ENCODE peak calls at places on chromosomes 11 and 22, in eight cellular contexts. One of them, this sample, is unnamed.
A peak's percentile ranks its signal among the peaks of the same experiment; 100 is the strongest.

GRCh38 chr11:70833011-70833410 is 419.4 kb downstream of the SHANK2 start:
- DNase-seq in chondrocyte: no peak
- DNase-seq in NCI-H2171: no peak
- DNase-seq in cardiac fibroblast: no peak
- DNase-seq in stimulated activated CD4-positive, alpha-beta T cell treated with anti-CD3 and anti-CD28 coated beads, Interleukin-4, amount 100 ng/mL, for 24 hours: no peak
- DNase-seq in heart left ventricle: no peak
- DNase-seq in iris pigment epithelial cell: no peak
- DNase-seq in upper lobe of right lung: no peak
- DNase-seq in this sample: no peak

GRCh38 chr11:2779981-2780849 is 80.4 kb upstream of the KCNQ1OT1 start:
- DNase-seq in cardiac fibroblast: peak; percentile 16
- DNase-seq in iris pigment epithelial cell: no peak
- DNase-seq in stimulated activated CD4-positive, alpha-beta T cell treated with anti-CD3 and anti-CD28 coated beads, Interleukin-4, amount 100 ng/mL, for 24 hours: peak; percentile 1
- DNase-seq in upper lobe of right lung: peak; percentile 64
- DNase-seq in heart left ventricle: peak; percentile 40
- DNase-seq in chondrocyte: peak; percentile 91
- DNase-seq in NCI-H2171: no peak
- DNase-seq in this sample: peak; percentile 68

GRCh38 chr11:65637794-65638317 is at the start of gene SIPA1:
- DNase-seq in cardiac fibroblast: peak; percentile 93
- DNase-seq in stimulated activated CD4-positive, alpha-beta T cell treated with anti-CD3 and anti-CD28 coated beads, Interleukin-4, amount 100 ng/mL, for 24 hours: peak; percentile 70
- DNase-seq in upper lobe of right lung: peak; percentile 87
- DNase-seq in heart left ventricle: peak; percentile 85
- DNase-seq in iris pigment epithelial cell: peak; percentile 90
- DNase-seq in NCI-H2171: peak; percentile 43
- DNase-seq in chondrocyte: no peak
- DNase-seq in this sample: peak; percentile 51

GRCh38 chr11:61556621-61557020 is 24.3 kb downstream of the SYT7 start:
- DNase-seq in upper lobe of right lung: no peak
- DNase-seq in stimulated activated CD4-positive, alpha-beta T cell treated with anti-CD3 and anti-CD28 coated beads, Interleukin-4, amount 100 ng/mL, for 24 hours: no peak
- DNase-seq in iris pigment epithelial cell: no peak
- DNase-seq in chondrocyte: no peak
- DNase-seq in heart left ventricle: no peak
- DNase-seq in NCI-H2171: no peak
- DNase-seq in cardiac fibroblast: no peak
- DNase-seq in this sample: no peak

GRCh38 chr11:10441021-10441523 is 14.0 kb upstream of the AMPD3 start:
- DNase-seq in iris pigment epithelial cell: no peak
- DNase-seq in NCI-H2171: no peak
- DNase-seq in upper lobe of right lung: no peak
- DNase-seq in heart left ventricle: no peak
- DNase-seq in stimulated activated CD4-positive, alpha-beta T cell treated with anti-CD3 and anti-CD28 coated beads, Interleukin-4, amount 100 ng/mL, for 24 hours: no peak
- DNase-seq in chondrocyte: no peak
- DNase-seq in cardiac fibroblast: no peak
- DNase-seq in this sample: no peak

GRCh38 chr22:24950272-24950902 is 2.1 kb upstream of the KIAA1671 start:
- DNase-seq in upper lobe of right lung: no peak
- DNase-seq in heart left ventricle: no peak
- DNase-seq in chondrocyte: no peak
- DNase-seq in NCI-H2171: no peak
- DNase-seq in stimulated activated CD4-positive, alpha-beta T cell treated with anti-CD3 and anti-CD28 coated beads, Interleukin-4, amount 100 ng/mL, for 24 hours: no peak
- DNase-seq in cardiac fibroblast: peak; percentile 87
- DNase-seq in iris pigment epithelial cell: peak; percentile 46
- DNase-seq in this sample: no peak

GRCh38 chr11:3958301-3958700 is 102.8 kb downstream of the STIM1 start:
- DNase-seq in upper lobe of right lung: no peak
- DNase-seq in heart left ventricle: no peak
- DNase-seq in iris pigment epithelial cell: no peak
- DNase-seq in chondrocyte: no peak
- DNase-seq in NCI-H2171: no peak
- DNase-seq in cardiac fibroblast: no peak
- DNase-seq in stimulated activated CD4-positive, alpha-beta T cell treated with anti-CD3 and anti-CD28 coated beads, Interleukin-4, amount 100 ng/mL, for 24 hours: no peak
- DNase-seq in this sample: no peak

GRCh38 chr11:86116996-86117705 is 48.3 kb upstream of the PICALM start:
- DNase-seq in chondrocyte: no peak
- DNase-seq in cardiac fibroblast: peak; percentile 54
- DNase-seq in upper lobe of right lung: no peak
- DNase-seq in iris pigment epithelial cell: peak; percentile 61
- DNase-seq in heart left ventricle: no peak
- DNase-seq in stimulated activated CD4-positive, alpha-beta T cell treated with anti-CD3 and anti-CD28 coated beads, Interleukin-4, amount 100 ng/mL, for 24 hours: no peak
- DNase-seq in NCI-H2171: no peak
- DNase-seq in this sample: no peak

GRCh38 chr22:47090591-47091240 is 328.3 kb downstream of the TBC1D22A start:
- DNase-seq in chondrocyte: no peak
- DNase-seq in heart left ventricle: no peak
- DNase-seq in upper lobe of right lung: no peak
- DNase-seq in iris pigment epithelial cell: peak; percentile 81
- DNase-seq in cardiac fibroblast: peak; percentile 64
- DNase-seq in stimulated activated CD4-positive, alpha-beta T cell treated with anti-CD3 and anti-CD28 coated beads, Interleukin-4, amount 100 ng/mL, for 24 hours: no peak
- DNase-seq in NCI-H2171: no peak
- DNase-seq in this sample: no peak